ENCODE peak calls at places on chromosomes 6 and 20, in eight cellular contexts. O is GM23248, Y is GM23338, X is keratinocyte, G is IMR-90, Z is HepG2, A is endothelial cell of umbilical vein, J is HCT116. H is an unnamed sample.

GRCh38 chr6:131173680-131174079 is 38.4 kb downstream of the AKAP7 start:
- DNase-seq in Z (peak), J (no peak), O (peak), A (no peak), X (no peak), Y (peak), G (peak), H (no peak)

GRCh38 chr6:81696505-81696904 is 56.0 kb downstream of the TENT5A start:
- DNase-seq in A (peak), Y (peak), X (no peak), J (no peak), O (no peak), G (peak), Z (peak), H (peak)

GRCh38 chr20:64079273-64080012 is at the start of gene RGS19:
- DNase-seq in X (no peak), G (peak), J (no peak), A (peak), Y (peak), Z (peak), O (peak), H (peak)

GRCh38 chr6:39778581-39779270 is 13.4 kb upstream of the DAAM2 start:
- DNase-seq in Z (no peak), A (no peak), G (peak), J (no peak), X (no peak), Y (no peak), O (peak), H (no peak)

GRCh38 chr6:26415036-26415614 is 13.1 kb downstream of the BTN3A1 start:
- DNase-seq in X (no peak), J (no peak), O (no peak), G (no peak), A (no peak), Y (no peak), Z (peak), H (no peak)

GRCh38 chr20:47262365-47263013 is 94.0 kb downstream of the ZMYND8 start:
- DNase-seq in Y (no peak), A (no peak), X (no peak), O (no peak), Z (no peak), G (no peak), J (no peak), H (no peak)

GRCh38 chr6:124688369-124688768 is 273.9 kb upstream of the RNF217 start:
- DNase-seq in Z (no peak), G (peak), A (no peak), J (no peak), X (no peak), Y (no peak), O (no peak), H (no peak)

GRCh38 chr6:145891565-145891964 is 72.6 kb downstream of the SHPRH start:
- DNase-seq in X (no peak), Y (no peak), J (no peak), O (peak), Z (no peak), A (no peak), G (peak), H (no peak)

GRCh38 chr6:154410619-154411044 is 54.0 kb upstream of the IPCEF1 start:
- DNase-seq in X (peak), A (peak), Z (peak), Y (peak), O (peak), J (peak), G (peak), H (peak)

GRCh38 chr6:6700421-6700820 is 111.9 kb downstream of the LY86 start:
- DNase-seq in J (no peak), A (no peak), X (no peak), Y (no peak), O (no peak), Z (no peak), G (no peak), H (no peak)

GRCh38 chr6:26157150-26157837 is 70.1 kb downstream of the HFE start:
- DNase-seq in O (peak), G (peak), A (peak), J (no peak), X (no peak), Z (no peak), Y (peak), H (peak)

GRCh38 chr6:169239181-169239580 is 14.5 kb downstream of the THBS2 start:
- DNase-seq in X (no peak), J (no peak), Y (no peak), O (no peak), A (no peak), G (no peak), Z (no peak), H (no peak)

GRCh38 chr6:43687079-43687436 is 533 bp downstream of the MRPS18A start:
- DNase-seq in J (no peak), X (no peak), O (peak), Z (no peak), A (no peak), Y (no peak), G (no peak), H (no peak)
- H3K27ac ChIP-seq in J (peak), X (peak), O (peak), Z (peak), A (peak), Y (peak), G (peak), H (peak)

DNA sequence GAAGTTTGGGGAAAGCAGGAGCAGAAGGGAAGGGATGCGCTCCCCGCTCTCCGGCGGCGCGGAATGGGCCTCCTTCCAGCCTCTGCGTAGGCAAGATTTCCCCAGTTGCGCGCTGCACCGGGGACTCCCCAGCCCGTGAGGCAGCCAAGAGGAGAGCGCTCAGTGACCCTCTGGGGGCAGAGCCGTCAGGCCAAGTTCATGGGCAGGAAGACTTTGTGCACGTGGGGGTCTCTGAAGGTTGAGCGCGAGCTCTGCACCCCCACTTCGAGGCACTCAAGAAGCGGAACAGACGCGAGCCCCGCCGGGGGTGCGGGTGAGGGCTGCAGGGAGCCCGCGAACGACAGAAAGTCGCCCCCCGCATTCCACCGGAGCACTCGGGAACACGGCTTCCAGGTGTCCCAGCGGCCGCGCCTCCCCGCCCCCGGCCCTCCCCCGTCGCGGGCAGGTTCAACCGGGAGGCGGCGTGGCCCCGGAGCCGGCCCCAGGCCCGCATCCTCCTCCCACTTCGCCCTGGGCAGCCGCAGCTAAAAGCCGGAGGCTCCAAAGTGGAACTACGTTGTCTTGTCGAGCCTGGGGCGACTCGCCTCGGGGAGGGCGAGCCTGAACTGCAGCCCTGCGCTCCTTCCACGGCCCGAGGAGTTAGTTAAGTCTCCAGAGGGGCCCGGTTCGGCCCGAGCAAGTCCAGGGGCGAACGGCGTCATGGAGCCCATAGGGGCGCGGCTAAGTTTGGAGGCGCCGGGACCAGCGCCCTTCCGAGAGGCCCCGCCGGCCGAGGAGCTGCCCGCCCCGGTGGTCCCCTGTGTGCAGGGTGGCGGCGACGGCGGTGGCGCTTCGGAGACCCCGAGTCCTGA is at the start of gene PPP1R3G:
- DNase-seq in Z (no peak), O (peak), X (no peak), G (peak), Y (peak), A (peak), J (no peak), H (no peak)
- H2AFZ ChIP-seq in Z (no peak), O (peak), X (peak), G (peak), Y (peak), A (peak), J (no peak), H (peak)

DNA sequence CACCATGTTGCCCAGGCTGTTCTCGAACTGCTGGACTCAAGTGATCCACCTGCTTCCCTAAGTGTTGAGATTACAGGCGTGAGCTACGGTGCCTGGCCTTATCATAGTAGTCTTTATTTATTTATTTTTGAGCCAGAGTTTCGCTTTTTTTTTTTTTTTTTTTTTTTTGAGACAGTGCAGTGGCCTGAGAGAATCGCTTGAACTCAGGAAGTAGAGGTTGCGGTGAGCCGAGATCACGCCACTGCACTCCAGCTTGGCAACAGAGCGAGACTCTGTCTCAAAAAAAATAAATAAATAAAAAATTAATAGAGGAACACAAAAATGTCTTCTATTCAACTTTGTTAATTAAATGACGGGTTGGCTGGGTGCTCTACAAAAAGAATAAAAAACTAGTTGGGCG is 12.9 kb downstream of the MAPRE1 start:
- DNase-seq in J (no peak), A (no peak), G (no peak), O (no peak), Y (no peak), Z (no peak), X (no peak), H (no peak)
- H3K27ac ChIP-seq in J (no peak), A (no peak), G (no peak), O (no peak), Y (no peak), Z (no peak), X (no peak), H (no peak)

GRCh38 chr6:63392092-63392724 is 72.4 kb upstream of the LGSN start:
- DNase-seq in O (no peak), A (no peak), Z (no peak), G (no peak), Y (no peak), J (no peak), X (no peak), H (no peak)

GRCh38 chr6:63395388-63395787 is 75.6 kb upstream of the LGSN start:
- DNase-seq in Y (peak), X (no peak), J (no peak), G (no peak), Z (no peak), O (no peak), A (no peak), H (no peak)

GRCh38 chr6:63391203-63391970 is 71.6 kb upstream of the LGSN start:
- DNase-seq in G (no peak), J (no peak), O (no peak), X (no peak), Y (no peak), A (no peak), Z (peak), H (no peak)

GRCh38 chr6:63389191-63389844 is 69.5 kb upstream of the LGSN start:
- DNase-seq in Y (no peak), J (no peak), A (no peak), G (no peak), X (no peak), O (no peak), Z (no peak), H (no peak)

DNA sequence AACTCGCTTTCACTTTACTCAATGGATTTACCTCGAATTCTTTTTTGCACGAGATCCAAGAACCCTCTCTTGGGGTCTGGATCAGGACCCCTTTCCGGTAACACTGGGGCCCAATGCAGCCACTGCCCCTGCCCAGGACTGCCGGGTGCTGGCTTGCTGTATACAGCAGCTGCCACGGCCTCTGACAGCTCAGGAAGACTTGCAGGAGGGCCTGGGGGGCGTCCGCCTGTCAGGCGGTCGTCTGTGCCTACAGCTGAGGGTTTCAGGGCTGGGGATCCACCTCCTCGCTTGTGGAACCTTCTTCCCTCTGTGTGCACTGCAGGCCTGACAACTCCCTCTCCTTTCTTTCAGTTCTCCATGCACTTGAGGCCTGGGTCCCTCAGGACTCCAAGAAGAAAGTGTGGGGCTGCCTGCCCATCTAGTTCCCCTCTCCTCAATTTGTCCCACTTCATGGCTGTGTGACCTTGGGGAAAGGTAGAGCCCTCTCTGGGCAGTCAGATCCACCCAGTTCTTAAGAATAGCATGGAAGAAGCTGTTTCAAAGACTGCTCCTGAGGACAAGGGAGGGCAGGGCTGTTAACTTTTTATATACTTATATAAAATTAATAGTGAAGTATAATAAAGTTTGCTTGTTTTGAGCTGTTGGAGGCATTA is 75.0 kb upstream of the LGSN start:
- DNase-seq in Z (no peak), O (no peak), X (no peak), G (no peak), Y (no peak), J (no peak), A (no peak), H (no peak)
- H2AFZ ChIP-seq in Z (no peak), O (no peak), X (no peak), G (no peak), Y (no peak), J (no peak), A (no peak), H (no peak)

GRCh38 chr20:44722990-44723389 is 7.8 kb downstream of the CCN5 start:
- DNase-seq in Z (no peak), G (no peak), X (no peak), A (no peak), O (no peak), Y (no peak), J (no peak), H (no peak)

GRCh38 chr20:44724423-44725091 is 9.4 kb downstream of the CCN5 start:
- DNase-seq in A (no peak), X (no peak), J (no peak), Y (peak), G (no peak), O (no peak), Z (no peak), H (no peak)

GRCh38 chr20:44723391-44723790 is 8.2 kb downstream of the CCN5 start:
- DNase-seq in Y (no peak), A (peak), J (no peak), Z (no peak), X (no peak), O (no peak), G (no peak), H (no peak)

GRCh38 chr20:44725852-44726251 is 10.7 kb downstream of the CCN5 start:
- DNase-seq in Y (no peak), A (no peak), G (no peak), O (no peak), X (no peak), J (no peak), Z (no peak), H (no peak)

DNA sequence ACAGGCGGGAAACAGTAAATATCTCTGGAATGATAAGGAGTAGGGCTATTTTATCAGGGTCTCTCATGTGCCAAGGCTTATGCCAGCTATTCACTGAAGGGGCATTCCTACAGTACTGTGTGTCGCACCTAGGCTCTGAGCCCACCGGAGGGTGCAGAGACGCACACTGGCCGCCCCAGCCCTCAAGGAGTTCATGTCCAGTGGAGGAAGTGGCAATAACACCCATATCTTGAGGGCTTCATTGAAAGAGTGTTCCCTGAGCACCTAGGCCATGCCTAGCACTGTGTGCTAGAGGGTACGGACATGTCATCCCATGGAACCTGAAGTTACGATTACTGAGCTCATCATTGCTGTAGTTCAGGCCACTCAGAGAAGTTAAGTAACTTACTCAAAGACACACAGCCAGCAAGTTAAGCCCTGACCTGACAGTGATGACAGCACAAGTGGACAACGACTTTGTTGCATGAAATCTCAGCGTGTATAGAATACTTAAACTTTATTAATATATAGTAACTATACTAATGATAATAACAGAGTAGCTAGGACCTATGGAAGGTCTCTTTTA is 8.7 kb downstream of the CCN5 start:
- DNase-seq in O (no peak), J (no peak), G (no peak), X (no peak), Z (no peak), Y (no peak), A (no peak), H (no peak)
- H3K27ac ChIP-seq in O (no peak), J (no peak), G (no peak), X (no peak), Z (no peak), Y (no peak), A (no peak), H (no peak)